ENCODE peak calls at places on chromosomes 1 and 21, in four cellular contexts. M is neural crest cell, F is fibroblast of pulmonary artery, O is AG04449. D is an unnamed sample.

GRCh38 chr1:243364330-243364729 is 108.5 kb downstream of the SDCCAG8 start:
- DNase-seq in M (no peak), F (no peak), O (no peak), D (no peak)

GRCh38 chr1:116538527-116538926 is 32.3 kb downstream of the CD58 start:
- DNase-seq in M (no peak), F (no peak), O (no peak), D (peak; percentile 72)

GRCh38 chr1:55955237-55955636 is 624.1 kb downstream of the PLPP3 start:
- DNase-seq in M (no peak), F (peak; percentile 7), O (no peak), D (peak; percentile 21)

GRCh38 chr1:46134660-46135331 is 2.4 kb upstream of the PIK3R3 start:
- DNase-seq in M (no peak), F (peak; percentile 84), O (peak; percentile 45), D (peak; percentile 97)

GRCh38 chr1:183840140-183840539 is 35.2 kb downstream of the RGL1 start:
- DNase-seq in M (no peak), F (peak; percentile 48), O (no peak), D (peak; percentile 52)

GRCh38 chr1:12173631-12174121 is 6.9 kb downstream of the TNFRSF1B start:
- DNase-seq in M (no peak), F (no peak), O (no peak), D (no peak)

GRCh38 chr1:38958967-38959366 is 17.3 kb upstream of the RHBDL2 start:
- DNase-seq in M (no peak), F (peak; percentile 56), O (no peak), D (peak; percentile 14)

GRCh38 chr1:187787696-187788095 is 958.9 kb downstream of the PLA2G4A start:
- DNase-seq in M (no peak), F (no peak), O (no peak), D (no peak)

GRCh38 chr1:233714631-233715217 is 100.8 kb downstream of the KCNK1 start:
- DNase-seq in M (no peak), F (no peak), O (no peak), D (no peak)

GRCh38 chr1:2186901-2187300 is 7.7 kb downstream of the FAAP20 start:
- DNase-seq in M (no peak), F (no peak), O (no peak), D (no peak)

GRCh38 chr1:204493882-204494280 is 724 bp downstream of the PIK3C2B start:
- DNase-seq in M (no peak), F (no peak), O (no peak), D (no peak)

GRCh38 chr1:26602378-26602959 is 72.9 kb downstream of the RPS6KA1 start:
- DNase-seq in M (peak; percentile 51), F (peak; percentile 81), O (no peak), D (peak; percentile 77)

GRCh38 chr1:51850420-51851297 is 27.9 kb downstream of the NRDC start:
- DNase-seq in M (no peak), F (no peak), O (no peak), D (no peak)

GRCh38 chr1:180548686-180549326 is 10.0 kb upstream of the OVAAL start:
- DNase-seq in M (no peak), F (no peak), O (no peak), D (no peak)

GRCh38 chr1:66996018-66996682 is 57.8 kb downstream of the SLC35D1 start:
- DNase-seq in M (peak; percentile 44), F (peak; percentile 85), O (no peak), D (peak; percentile 73)

GRCh38 chr1:52553372-52554266 is 727 bp upstream of the TUT4 start:
- DNase-seq in M (peak; percentile 90), F (peak; percentile 88), O (no peak), D (peak; percentile 81)

GRCh38 chr1:43766818-43767525 is 59.6 kb downstream of the ST3GAL3 start:
- DNase-seq in M (no peak), F (no peak), O (no peak), D (no peak)

GRCh38 chr1:165844114-165844798 is 16.8 kb downstream of the UCK2 start:
- DNase-seq in M (no peak), F (no peak), O (no peak), D (no peak)

GRCh38 chr1:22075718-22076117 is 23.2 kb downstream of the CDC42 start:
- DNase-seq in M (no peak), F (no peak), O (no peak), D (no peak)

GRCh38 chr1:192342842-192343241 is 26.1 kb downstream of the RGS21 start:
- DNase-seq in M (no peak), F (no peak), O (no peak), D (no peak)

GRCh38 chr1:22643381-22643780 is at the start of gene C1QC:
- DNase-seq in M (no peak), F (no peak), O (no peak), D (no peak)

GRCh38 chr1:152188673-152189591 is 29.9 kb upstream of the RPTN start:
- DNase-seq in M (no peak), F (peak; percentile 81), O (no peak), D (peak; percentile 78)

GRCh38 chr21:45536301-45537081 is 5.7 kb downstream of the SLC19A1 start:
- DNase-seq in M (no peak), F (no peak), O (no peak), D (no peak)

GRCh38 chr1:15245593-15246325 is 1.3 kb upstream of the FHAD1 start:
- DNase-seq in M (no peak), F (peak; percentile 81), O (no peak), D (peak; percentile 59)

GRCh38 chr1:109197163-109198042 is 16.3 kb upstream of the SARS1 start:
- DNase-seq in M (no peak), F (peak; percentile 98), O (peak; percentile 93), D (peak; percentile 92)

GRCh38 chr1:198106007-198106406 is 50.8 kb upstream of the NEK7 start:
- DNase-seq in M (no peak), F (no peak), O (no peak), D (no peak)

GRCh38 chr1:198109316-198109715 is 47.5 kb upstream of the NEK7 start:
- DNase-seq in M (no peak), F (no peak), O (no peak), D (no peak)

GRCh38 chr1:198107041-198107440 is 49.8 kb upstream of the NEK7 start:
- DNase-seq in M (no peak), F (peak; percentile 57), O (no peak), D (peak; percentile 24)

GRCh38 chr1:198105185-198105584 is 51.6 kb upstream of the NEK7 start:
- DNase-seq in M (no peak), F (no peak), O (no peak), D (no peak)

GRCh38 chr1:198108646-198109045 is 48.2 kb upstream of the NEK7 start:
- DNase-seq in M (no peak), F (no peak), O (no peak), D (no peak)
- TF ChIP-seq CTCF in M (no peak), F (no peak), O (no peak), D (no peak)

GRCh38 chr21:42411891-42412635 is 8.4 kb downstream of the UBASH3A start:
- DNase-seq in M (no peak), F (peak; percentile 4), O (no peak), D (peak; percentile 24)

GRCh38 chr21:42413093-42413492 is 9.4 kb downstream of the UBASH3A start:
- DNase-seq in M (no peak), F (no peak), O (no peak), D (no peak)

GRCh38 chr21:42412636-42412933 is 8.9 kb downstream of the UBASH3A start:
- DNase-seq in M (no peak), F (no peak), O (no peak), D (no peak)

GRCh38 chr21:42409366-42409765 is 5.7 kb downstream of the UBASH3A start:
- DNase-seq in M (no peak), F (no peak), O (no peak), D (no peak)

GRCh38 chr21:42411197-42411869 is 7.6 kb downstream of the UBASH3A start:
- DNase-seq in M (no peak), F (no peak), O (no peak), D (no peak)
- TF ChIP-seq CTCF in M (no peak), F (no peak), O (no peak), D (no peak)

DNA sequence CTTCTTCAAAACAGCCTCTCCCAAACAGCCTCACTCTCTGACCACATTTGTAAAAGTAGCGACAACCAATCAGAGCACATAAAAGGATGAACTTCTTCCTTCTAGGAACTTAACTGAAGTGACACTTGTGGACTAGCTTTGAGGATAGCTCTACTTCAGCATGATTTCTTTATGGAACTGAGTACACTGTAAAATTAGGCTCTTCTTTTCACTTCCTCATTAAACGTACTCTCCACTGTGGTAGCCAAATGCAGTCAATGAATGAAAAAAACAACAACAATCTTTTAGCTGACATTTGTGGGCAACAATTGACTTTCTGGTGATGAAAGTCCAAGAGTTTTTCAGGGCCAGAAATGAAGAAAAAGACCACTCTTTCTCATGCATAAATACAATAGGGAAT is 9.6 kb downstream of the LRRC53 start:
- DNase-seq in M (no peak), F (no peak), O (no peak), D (no peak)
- TF ChIP-seq CTCF in M (no peak), F (no peak), O (no peak), D (no peak)

GRCh38 chr21:32093758-32094463 is 184.9 kb downstream of the MIS18A start:
- DNase-seq in M (no peak), F (no peak), O (no peak), D (no peak)

GRCh38 chr21:32101206-32101763 is 177.6 kb downstream of the MIS18A start:
- DNase-seq in M (no peak), F (no peak), O (no peak), D (no peak)

GRCh38 chr21:32099812-32100416 is 178.9 kb downstream of the MIS18A start:
- DNase-seq in M (no peak), F (no peak), O (no peak), D (peak; percentile 6)

GRCh38 chr21:32094792-32095191 is 184.1 kb downstream of the MIS18A start:
- DNase-seq in M (no peak), F (peak; percentile 21), O (no peak), D (peak; percentile 26)

GRCh38 chr21:32096411-32096810 is 182.4 kb downstream of the MIS18A start:
- DNase-seq in M (peak; percentile 35), F (no peak), O (no peak), D (peak; percentile 39)
- TF ChIP-seq CTCF in M (peak; percentile 54), F (peak; percentile 25), O (no peak), D (peak; percentile 36)

D was measured in MCF 10A.